ENCODE peak calls at places on chromosomes 5 and 9, in six cellular contexts. One of them, this sample, is unnamed.

GRCh38 chr9:138122201-138122600 is 244.6 kb downstream of the CACNA1B start:
- DNase-seq in Panc1: no peak
- DNase-seq in SK-N-SH: no peak
- DNase-seq in breast epithelium: no peak
- DNase-seq in sigmoid colon: no peak
- DNase-seq in H1: no peak
- DNase-seq in this sample: no peak

GRCh38 chr9:92962303-92962649 is 15.0 kb downstream of the FGD3 start:
- DNase-seq in breast epithelium: peak; percentile 5
- DNase-seq in sigmoid colon: no peak
- DNase-seq in SK-N-SH: no peak
- DNase-seq in H1: no peak
- DNase-seq in Panc1: no peak
- DNase-seq in this sample: no peak

GRCh38 chr9:76302947-76303550 is 91.2 kb downstream of the RFK start:
- DNase-seq in H1: no peak
- DNase-seq in sigmoid colon: no peak
- DNase-seq in SK-N-SH: peak; percentile 47
- DNase-seq in breast epithelium: no peak
- DNase-seq in Panc1: no peak
- DNase-seq in this sample: peak; percentile 11

GRCh38 chr5:144697847-144698262 is 527.2 kb downstream of the KCTD16 start:
- DNase-seq in H1: no peak
- DNase-seq in breast epithelium: no peak
- DNase-seq in SK-N-SH: no peak
- DNase-seq in Panc1: peak; percentile 78
- DNase-seq in sigmoid colon: no peak
- DNase-seq in this sample: no peak

GRCh38 chr5:168342985-168343384 is 51.5 kb downstream of the WWC1 start:
- DNase-seq in breast epithelium: no peak
- DNase-seq in Panc1: no peak
- DNase-seq in H1: no peak
- DNase-seq in sigmoid colon: no peak
- DNase-seq in SK-N-SH: no peak
- DNase-seq in this sample: no peak

GRCh38 chr9:242461-243080 is 27.9 kb downstream of the DOCK8 start:
- DNase-seq in SK-N-SH: no peak
- DNase-seq in Panc1: no peak
- DNase-seq in breast epithelium: no peak
- DNase-seq in H1: no peak
- DNase-seq in sigmoid colon: no peak
- DNase-seq in this sample: no peak

GRCh38 chr5:56479701-56480304 is 246.7 kb upstream of the ANKRD55 start:
- DNase-seq in H1: no peak
- DNase-seq in SK-N-SH: peak; percentile 65
- DNase-seq in breast epithelium: no peak
- DNase-seq in Panc1: no peak
- DNase-seq in sigmoid colon: no peak
- DNase-seq in this sample: no peak

GRCh38 chr9:75545292-75545691 is 345.2 kb upstream of the PCSK5 start:
- DNase-seq in breast epithelium: no peak
- DNase-seq in sigmoid colon: no peak
- DNase-seq in SK-N-SH: no peak
- DNase-seq in H1: no peak
- DNase-seq in Panc1: no peak
- DNase-seq in this sample: no peak

GRCh38 chr9:15142903-15143534 is 164.0 kb downstream of the TTC39B start:
- DNase-seq in breast epithelium: no peak
- DNase-seq in SK-N-SH: peak; percentile 71
- DNase-seq in Panc1: no peak
- DNase-seq in sigmoid colon: no peak
- DNase-seq in H1: no peak
- DNase-seq in this sample: peak; percentile 19

GRCh38 chr5:14032944-14033343 is 88.5 kb upstream of the DNAH5 start:
- DNase-seq in sigmoid colon: no peak
- DNase-seq in breast epithelium: no peak
- DNase-seq in H1: no peak
- DNase-seq in Panc1: no peak
- DNase-seq in SK-N-SH: no peak
- DNase-seq in this sample: no peak

GRCh38 chr5:119470105-119470763 is 17.9 kb downstream of the HSD17B4 start:
- DNase-seq in Panc1: no peak
- DNase-seq in H1: peak; percentile 57
- DNase-seq in sigmoid colon: no peak
- DNase-seq in breast epithelium: no peak
- DNase-seq in SK-N-SH: no peak
- DNase-seq in this sample: no peak

GRCh38 chr5:10825897-10826644 is 65.0 kb upstream of the DAP start:
- DNase-seq in breast epithelium: no peak
- DNase-seq in Panc1: no peak
- DNase-seq in SK-N-SH: no peak
- DNase-seq in H1: peak; percentile 54
- DNase-seq in sigmoid colon: no peak
- DNase-seq in this sample: no peak

GRCh38 chr5:88183255-88183654 is 85.4 kb downstream of the TMEM161B start:
- DNase-seq in H1: no peak
- DNase-seq in Panc1: no peak
- DNase-seq in breast epithelium: no peak
- DNase-seq in SK-N-SH: no peak
- DNase-seq in sigmoid colon: no peak
- DNase-seq in this sample: no peak

GRCh38 chr9:129451089-129451656 is 169.7 kb downstream of the C9orf50 start:
- DNase-seq in breast epithelium: no peak
- DNase-seq in Panc1: no peak
- DNase-seq in sigmoid colon: peak; percentile 73
- DNase-seq in SK-N-SH: no peak
- DNase-seq in H1: no peak
- DNase-seq in this sample: no peak

GRCh38 chr9:107755267-107755666 is 265.7 kb upstream of the KLF4 start:
- DNase-seq in H1: no peak
- DNase-seq in Panc1: peak; percentile 71
- DNase-seq in breast epithelium: no peak
- DNase-seq in SK-N-SH: no peak
- DNase-seq in sigmoid colon: no peak
- DNase-seq in this sample: no peak

GRCh38 chr9:129336601-129337286 is 158.7 kb upstream of the IER5L start:
- DNase-seq in H1: peak; percentile 67
- DNase-seq in sigmoid colon: no peak
- DNase-seq in SK-N-SH: no peak
- DNase-seq in Panc1: no peak
- DNase-seq in breast epithelium: no peak
- DNase-seq in this sample: peak; percentile 46

GRCh38 chr5:73374520-73375235 is 73.9 kb downstream of the FOXD1 start:
- DNase-seq in sigmoid colon: no peak
- DNase-seq in breast epithelium: no peak
- DNase-seq in SK-N-SH: no peak
- DNase-seq in H1: no peak
- DNase-seq in Panc1: no peak
- DNase-seq in this sample: no peak

GRCh38 chr9:89374176-89374575 is 55.9 kb downstream of the SECISBP2 start:
- DNase-seq in breast epithelium: no peak
- DNase-seq in H1: no peak
- DNase-seq in SK-N-SH: no peak
- DNase-seq in sigmoid colon: no peak
- DNase-seq in Panc1: no peak
- DNase-seq in this sample: no peak

GRCh38 chr5:89236900-89237299 is 353.9 kb upstream of the MEF2C start:
- DNase-seq in H1: no peak
- DNase-seq in Panc1: no peak
- DNase-seq in breast epithelium: no peak
- DNase-seq in SK-N-SH: no peak
- DNase-seq in sigmoid colon: no peak
- DNase-seq in this sample: no peak

GRCh38 chr9:132671620-132672412 is 1.6 kb downstream of the GTF3C4 start:
- DNase-seq in Panc1: no peak
- DNase-seq in H1: no peak
- DNase-seq in SK-N-SH: no peak
- DNase-seq in sigmoid colon: no peak
- DNase-seq in breast epithelium: no peak
- DNase-seq in this sample: no peak

DNA sequence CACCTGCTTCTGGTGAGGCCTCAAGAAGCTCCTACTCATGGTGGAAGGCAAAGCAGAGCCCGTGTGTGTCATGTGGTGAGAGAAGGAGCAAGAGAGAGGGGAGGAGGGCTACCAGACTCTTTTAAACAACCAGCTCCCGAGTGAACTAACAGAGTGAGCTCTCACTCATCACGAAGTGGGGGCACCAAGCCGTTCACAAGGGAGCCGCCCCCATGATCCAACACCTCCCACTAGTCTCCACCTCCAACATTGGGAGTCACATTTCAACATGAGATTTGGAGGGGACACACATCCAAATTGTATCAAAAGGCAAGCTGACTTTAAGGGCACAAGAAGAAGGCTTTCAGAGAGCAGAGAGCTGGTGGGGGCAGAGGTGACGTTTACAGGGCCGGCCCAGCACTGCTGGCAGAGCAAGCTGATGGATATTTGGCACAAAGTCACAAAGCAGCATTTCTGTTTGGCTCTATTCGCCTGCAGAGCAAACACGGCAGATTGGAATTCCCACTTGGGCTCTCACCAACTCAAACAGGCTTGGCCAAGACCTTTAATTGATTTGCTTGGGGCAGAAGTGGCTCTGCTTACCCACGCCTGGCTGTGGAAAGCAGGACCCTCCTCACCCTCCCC is 20.0 kb downstream of the PITX1 start:
- DNase-seq in Panc1: no peak
- DNase-seq in breast epithelium: peak; percentile 67
- DNase-seq in H1: peak; percentile 41
- DNase-seq in sigmoid colon: peak; percentile 66
- DNase-seq in SK-N-SH: no peak
- DNase-seq in this sample: no peak
- TF ChIP-seq POLR2AphosphoS5 in Panc1: no peak
- TF ChIP-seq POLR2AphosphoS5 in breast epithelium: no peak
- TF ChIP-seq POLR2AphosphoS5 in H1: no peak
- TF ChIP-seq POLR2AphosphoS5 in sigmoid colon: peak; percentile 24
- TF ChIP-seq POLR2AphosphoS5 in SK-N-SH: no peak
- TF ChIP-seq POLR2AphosphoS5 in this sample: no peak

GRCh38 chr9:123660691-123661090 is 269.2 kb downstream of the DENND1A start:
- DNase-seq in H1: no peak
- DNase-seq in SK-N-SH: no peak
- DNase-seq in breast epithelium: no peak
- DNase-seq in sigmoid colon: no peak
- DNase-seq in Panc1: no peak
- DNase-seq in this sample: no peak

GRCh38 chr9:123657921-123658320 is 272.0 kb downstream of the DENND1A start:
- DNase-seq in breast epithelium: no peak
- DNase-seq in SK-N-SH: no peak
- DNase-seq in sigmoid colon: no peak
- DNase-seq in Panc1: no peak
- DNase-seq in H1: no peak
- DNase-seq in this sample: no peak

GRCh38 chr9:123657099-123657498 is 272.8 kb downstream of the DENND1A start:
- DNase-seq in breast epithelium: no peak
- DNase-seq in sigmoid colon: no peak
- DNase-seq in Panc1: no peak
- DNase-seq in H1: no peak
- DNase-seq in SK-N-SH: no peak
- DNase-seq in this sample: no peak

GRCh38 chr9:123659358-123659757 is 270.6 kb downstream of the DENND1A start:
- DNase-seq in Panc1: no peak
- DNase-seq in breast epithelium: no peak
- DNase-seq in sigmoid colon: no peak
- DNase-seq in SK-N-SH: no peak
- DNase-seq in H1: no peak
- DNase-seq in this sample: no peak

DNA sequence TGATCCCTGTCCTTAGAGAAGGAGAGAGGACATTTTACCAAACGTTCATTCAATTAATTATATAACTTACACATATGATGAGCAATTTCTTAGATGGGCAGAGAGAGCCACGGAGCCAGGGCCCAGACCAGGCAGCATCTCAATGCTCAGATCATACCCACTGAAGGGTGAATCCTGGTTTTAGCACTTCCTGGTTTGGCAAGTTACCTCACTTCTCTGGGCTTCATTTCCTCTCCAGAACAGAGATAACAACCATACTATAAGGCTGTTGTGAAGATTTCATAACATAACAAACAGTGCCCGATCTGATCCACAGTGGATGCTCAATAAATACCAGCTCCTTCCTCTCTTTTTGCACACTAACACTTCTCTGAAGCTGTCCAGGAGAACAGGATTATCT is 271.1 kb downstream of the DENND1A start:
- DNase-seq in H1: no peak
- DNase-seq in sigmoid colon: no peak
- DNase-seq in SK-N-SH: no peak
- DNase-seq in breast epithelium: no peak
- DNase-seq in Panc1: no peak
- DNase-seq in this sample: no peak
- TF ChIP-seq POLR2AphosphoS5 in H1: no peak
- TF ChIP-seq POLR2AphosphoS5 in sigmoid colon: no peak
- TF ChIP-seq POLR2AphosphoS5 in SK-N-SH: no peak
- TF ChIP-seq POLR2AphosphoS5 in breast epithelium: no peak
- TF ChIP-seq POLR2AphosphoS5 in Panc1: no peak
- TF ChIP-seq POLR2AphosphoS5 in this sample: no peak

DNA sequence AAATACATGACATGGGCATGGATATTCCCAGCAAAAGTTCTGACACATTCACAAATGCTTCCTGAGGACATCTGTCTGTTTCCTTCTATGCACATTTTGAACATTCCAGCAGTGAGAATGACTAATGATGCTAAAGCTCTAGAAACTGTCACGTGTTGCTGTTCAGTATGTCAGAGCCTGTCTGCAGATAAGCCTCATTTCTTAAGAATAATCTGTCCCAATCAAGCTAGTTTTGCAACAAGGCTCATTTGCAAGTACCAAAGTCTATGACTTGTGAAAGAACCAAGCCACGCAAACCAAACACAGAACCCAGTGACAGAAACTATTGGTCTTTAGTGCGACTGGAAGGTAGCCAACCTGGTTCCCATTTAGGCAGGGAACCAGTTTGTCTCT is 178.5 kb downstream of the C9orf152 start:
- DNase-seq in Panc1: no peak
- DNase-seq in sigmoid colon: no peak
- DNase-seq in SK-N-SH: no peak
- DNase-seq in H1: no peak
- DNase-seq in breast epithelium: no peak
- DNase-seq in this sample: no peak
- TF ChIP-seq POLR2AphosphoS5 in Panc1: no peak
- TF ChIP-seq POLR2AphosphoS5 in sigmoid colon: no peak
- TF ChIP-seq POLR2AphosphoS5 in SK-N-SH: peak; percentile 14
- TF ChIP-seq POLR2AphosphoS5 in H1: no peak
- TF ChIP-seq POLR2AphosphoS5 in breast epithelium: no peak
- TF ChIP-seq POLR2AphosphoS5 in this sample: no peak

DNA sequence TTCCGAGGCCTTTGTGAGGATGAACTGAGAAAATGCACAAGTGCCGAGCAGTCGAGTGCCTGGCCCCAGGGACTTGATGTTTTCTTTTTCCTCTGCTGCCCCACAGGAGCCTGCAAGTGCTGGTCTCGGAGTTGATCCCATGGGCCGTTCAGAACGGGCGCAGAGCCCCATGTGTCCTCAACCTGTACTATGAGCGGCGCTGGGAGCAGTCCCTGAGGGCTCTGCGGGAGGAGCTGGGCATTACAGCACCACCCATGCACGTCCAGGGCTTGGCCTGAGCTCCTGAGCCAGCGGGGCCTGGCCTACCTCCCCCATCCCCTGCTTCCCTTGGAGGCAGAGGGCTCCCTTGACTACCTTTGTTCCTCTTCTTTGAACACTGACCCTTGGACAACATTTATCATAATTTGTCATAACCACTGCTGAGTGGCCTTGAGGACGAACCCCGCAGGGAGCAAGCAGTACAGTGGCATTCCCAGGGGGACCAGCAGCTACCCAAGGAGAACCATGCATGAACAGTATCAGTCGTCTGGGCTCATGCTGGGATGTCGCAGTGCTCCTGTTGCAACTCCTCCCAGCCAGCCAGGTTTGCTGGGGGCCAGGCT is 6.9 kb upstream of the SLC27A4 start:
- DNase-seq in sigmoid colon: no peak
- DNase-seq in SK-N-SH: no peak
- DNase-seq in breast epithelium: no peak
- DNase-seq in Panc1: no peak
- DNase-seq in H1: no peak
- DNase-seq in this sample: no peak
- TF ChIP-seq POLR2AphosphoS5 in sigmoid colon: no peak
- TF ChIP-seq POLR2AphosphoS5 in SK-N-SH: no peak
- TF ChIP-seq POLR2AphosphoS5 in breast epithelium: no peak
- TF ChIP-seq POLR2AphosphoS5 in Panc1: no peak
- TF ChIP-seq POLR2AphosphoS5 in H1: no peak
- TF ChIP-seq POLR2AphosphoS5 in this sample: no peak

This sample was measured in GM12892.